ENCODE peak calls at places on chromosomes 6 and 20, in nine cellular contexts. One of them, this sample, is unnamed.

GRCh38 chr6:156776470-156776840 is 723 bp upstream of the ARID1B start:
- DNase-seq in adrenal gland: no peak
- DNase-seq in MM.1S: no peak
- DNase-seq in fibroblast of lung: peak; percentile 36
- DNase-seq in fibroblast of pulmonary artery: peak; percentile 58
- DNase-seq in hepatocyte: peak; percentile 37
- DNase-seq in K562: no peak
- DNase-seq in psoas muscle: no peak
- DNase-seq in CD8-positive, alpha-beta T cell: no peak
- DNase-seq in this sample: no peak

GRCh38 chr6:24489470-24489869 is at the start of gene GPLD1:
- DNase-seq in fibroblast of pulmonary artery: no peak
- DNase-seq in fibroblast of lung: no peak
- DNase-seq in psoas muscle: no peak
- DNase-seq in hepatocyte: no peak
- DNase-seq in MM.1S: no peak
- DNase-seq in adrenal gland: no peak
- DNase-seq in CD8-positive, alpha-beta T cell: no peak
- DNase-seq in K562: no peak
- DNase-seq in this sample: no peak

GRCh38 chr6:2884817-2885216 is 18.3 kb downstream of the SERPINB9 start:
- DNase-seq in psoas muscle: no peak
- DNase-seq in MM.1S: no peak
- DNase-seq in fibroblast of lung: no peak
- DNase-seq in CD8-positive, alpha-beta T cell: no peak
- DNase-seq in hepatocyte: no peak
- DNase-seq in adrenal gland: no peak
- DNase-seq in K562: no peak
- DNase-seq in fibroblast of pulmonary artery: no peak
- DNase-seq in this sample: no peak

GRCh38 chr6:118705799-118706481 is 54.5 kb upstream of the CEP85L start:
- DNase-seq in fibroblast of pulmonary artery: peak; percentile 77
- DNase-seq in fibroblast of lung: peak; percentile 92
- DNase-seq in K562: peak; percentile 46
- DNase-seq in hepatocyte: no peak
- DNase-seq in CD8-positive, alpha-beta T cell: no peak
- DNase-seq in psoas muscle: peak; percentile 43
- DNase-seq in adrenal gland: no peak
- DNase-seq in MM.1S: peak; percentile 65
- DNase-seq in this sample: no peak

GRCh38 chr6:155444120-155444917 is 11.3 kb downstream of the NOX3 start:
- DNase-seq in psoas muscle: no peak
- DNase-seq in fibroblast of pulmonary artery: peak; percentile 32
- DNase-seq in adrenal gland: no peak
- DNase-seq in hepatocyte: no peak
- DNase-seq in MM.1S: no peak
- DNase-seq in fibroblast of lung: peak; percentile 74
- DNase-seq in K562: no peak
- DNase-seq in CD8-positive, alpha-beta T cell: no peak
- DNase-seq in this sample: no peak

GRCh38 chr6:7909323-7910276 is 988 bp downstream of the TXNDC5 start:
- DNase-seq in fibroblast of lung: peak; percentile 48
- DNase-seq in K562: peak; percentile 83
- DNase-seq in adrenal gland: peak; percentile 69
- DNase-seq in CD8-positive, alpha-beta T cell: no peak
- DNase-seq in fibroblast of pulmonary artery: peak; percentile 42
- DNase-seq in hepatocyte: peak; percentile 79
- DNase-seq in MM.1S: peak; percentile 36
- DNase-seq in psoas muscle: peak; percentile 78
- DNase-seq in this sample: no peak

GRCh38 chr6:148842631-148843030 is 95.8 kb downstream of the UST start:
- DNase-seq in MM.1S: no peak
- DNase-seq in CD8-positive, alpha-beta T cell: no peak
- DNase-seq in adrenal gland: no peak
- DNase-seq in psoas muscle: no peak
- DNase-seq in fibroblast of pulmonary artery: no peak
- DNase-seq in fibroblast of lung: no peak
- DNase-seq in K562: no peak
- DNase-seq in hepatocyte: no peak
- DNase-seq in this sample: no peak

GRCh38 chr6:1004885-1005635 is 306.8 kb upstream of the FOXQ1 start:
- DNase-seq in CD8-positive, alpha-beta T cell: no peak
- DNase-seq in MM.1S: no peak
- DNase-seq in fibroblast of lung: no peak
- DNase-seq in adrenal gland: no peak
- DNase-seq in hepatocyte: no peak
- DNase-seq in fibroblast of pulmonary artery: no peak
- DNase-seq in psoas muscle: no peak
- DNase-seq in K562: no peak
- DNase-seq in this sample: no peak

GRCh38 chr20:53574819-53575218 is 18.8 kb downstream of the ZNF217 start:
- DNase-seq in psoas muscle: no peak
- DNase-seq in fibroblast of pulmonary artery: no peak
- DNase-seq in MM.1S: no peak
- DNase-seq in K562: no peak
- DNase-seq in CD8-positive, alpha-beta T cell: no peak
- DNase-seq in hepatocyte: no peak
- DNase-seq in adrenal gland: no peak
- DNase-seq in fibroblast of lung: no peak
- DNase-seq in this sample: no peak

GRCh38 chr20:57944988-57945387 is 235.2 kb upstream of the PMEPA1 start:
- DNase-seq in fibroblast of pulmonary artery: no peak
- DNase-seq in CD8-positive, alpha-beta T cell: no peak
- DNase-seq in adrenal gland: no peak
- DNase-seq in fibroblast of lung: no peak
- DNase-seq in psoas muscle: no peak
- DNase-seq in MM.1S: no peak
- DNase-seq in hepatocyte: no peak
- DNase-seq in K562: no peak
- DNase-seq in this sample: no peak

GRCh38 chr6:9921366-9921765 is 493.5 kb downstream of the TFAP2A start:
- DNase-seq in adrenal gland: no peak
- DNase-seq in MM.1S: no peak
- DNase-seq in fibroblast of lung: no peak
- DNase-seq in fibroblast of pulmonary artery: no peak
- DNase-seq in CD8-positive, alpha-beta T cell: no peak
- DNase-seq in hepatocyte: no peak
- DNase-seq in psoas muscle: no peak
- DNase-seq in K562: no peak
- DNase-seq in this sample: no peak

GRCh38 chr6:156691018-156691417 is 86.2 kb upstream of the ARID1B start:
- DNase-seq in hepatocyte: no peak
- DNase-seq in K562: no peak
- DNase-seq in fibroblast of lung: no peak
- DNase-seq in adrenal gland: no peak
- DNase-seq in CD8-positive, alpha-beta T cell: no peak
- DNase-seq in fibroblast of pulmonary artery: no peak
- DNase-seq in psoas muscle: no peak
- DNase-seq in MM.1S: no peak
- DNase-seq in this sample: no peak

GRCh38 chr6:111358454-111358853 is 124.6 kb downstream of the REV3L start:
- DNase-seq in adrenal gland: no peak
- DNase-seq in K562: no peak
- DNase-seq in fibroblast of lung: peak; percentile 49
- DNase-seq in CD8-positive, alpha-beta T cell: no peak
- DNase-seq in MM.1S: no peak
- DNase-seq in fibroblast of pulmonary artery: no peak
- DNase-seq in hepatocyte: no peak
- DNase-seq in psoas muscle: no peak
- DNase-seq in this sample: no peak

GRCh38 chr6:148347076-148348054 is 4.7 kb downstream of the SASH1 start:
- DNase-seq in fibroblast of lung: no peak
- DNase-seq in adrenal gland: no peak
- DNase-seq in MM.1S: no peak
- DNase-seq in CD8-positive, alpha-beta T cell: no peak
- DNase-seq in K562: no peak
- DNase-seq in psoas muscle: no peak
- DNase-seq in fibroblast of pulmonary artery: no peak
- DNase-seq in hepatocyte: no peak
- DNase-seq in this sample: no peak

GRCh38 chr6:16163066-16163465 is 34.2 kb downstream of the MYLIP start:
- DNase-seq in MM.1S: no peak
- DNase-seq in adrenal gland: no peak
- DNase-seq in hepatocyte: no peak
- DNase-seq in fibroblast of pulmonary artery: no peak
- DNase-seq in CD8-positive, alpha-beta T cell: no peak
- DNase-seq in K562: no peak
- DNase-seq in fibroblast of lung: no peak
- DNase-seq in psoas muscle: no peak
- DNase-seq in this sample: no peak

DNA sequence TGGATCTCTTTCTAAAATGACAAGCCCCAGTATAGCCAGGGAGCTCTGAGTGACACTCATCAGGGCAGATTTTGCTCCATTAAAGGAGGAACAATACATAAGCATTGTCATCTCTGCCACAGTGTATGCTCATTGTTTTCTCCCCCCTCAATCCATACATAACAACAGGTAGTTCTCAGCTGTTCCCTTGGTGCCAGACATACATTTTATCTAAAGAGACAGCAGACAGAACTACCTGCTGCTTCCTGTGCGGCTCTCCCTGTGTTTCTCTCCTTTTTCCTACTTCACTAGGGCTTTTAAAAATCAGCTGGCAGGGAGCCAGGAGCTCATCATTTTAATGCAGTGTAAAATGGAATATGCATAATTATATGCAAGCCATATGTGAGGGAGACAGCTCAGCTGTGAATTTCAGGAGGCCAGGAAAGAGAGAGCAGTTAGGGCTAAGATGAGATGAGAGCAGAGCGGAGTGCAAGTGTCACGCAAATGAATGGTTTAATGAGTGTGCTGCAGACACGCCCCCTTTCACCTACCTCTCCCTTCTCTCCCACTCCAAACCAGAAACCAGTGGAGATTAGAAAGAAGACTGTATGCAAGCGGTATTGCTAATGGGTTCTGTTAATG is 96.0 kb downstream of the SOBP start:
- DNase-seq in psoas muscle: no peak
- DNase-seq in adrenal gland: no peak
- DNase-seq in fibroblast of lung: no peak
- DNase-seq in hepatocyte: no peak
- DNase-seq in CD8-positive, alpha-beta T cell: no peak
- DNase-seq in K562: no peak
- DNase-seq in fibroblast of pulmonary artery: no peak
- DNase-seq in MM.1S: no peak
- DNase-seq in this sample: no peak
- H3K4me3 ChIP-seq in psoas muscle: no peak overlapping the region
- H3K4me3 ChIP-seq in adrenal gland: no peak overlapping the region
- H3K4me3 ChIP-seq in fibroblast of lung: no peak overlapping the region
- H3K4me3 ChIP-seq in hepatocyte: no peak overlapping the region
- H3K4me3 ChIP-seq in CD8-positive, alpha-beta T cell: no peak overlapping the region
- H3K4me3 ChIP-seq in K562: no peak overlapping the region
- H3K4me3 ChIP-seq in fibroblast of pulmonary artery: no peak overlapping the region
- H3K4me3 ChIP-seq in MM.1S: no peak overlapping the region
- H3K4me3 ChIP-seq in this sample: no peak overlapping the region

GRCh38 chr6:149936743-149937142 is 5.1 kb upstream of the ULBP2 start:
- DNase-seq in psoas muscle: no peak
- DNase-seq in K562: no peak
- DNase-seq in adrenal gland: no peak
- DNase-seq in MM.1S: no peak
- DNase-seq in fibroblast of lung: no peak
- DNase-seq in hepatocyte: no peak
- DNase-seq in CD8-positive, alpha-beta T cell: no peak
- DNase-seq in fibroblast of pulmonary artery: no peak
- DNase-seq in this sample: no peak
- H3K4me3 ChIP-seq in psoas muscle: no peak overlapping the region
- H3K4me3 ChIP-seq in K562: no peak overlapping the region
- H3K4me3 ChIP-seq in adrenal gland: no peak overlapping the region
- H3K4me3 ChIP-seq in MM.1S: no peak overlapping the region
- H3K4me3 ChIP-seq in fibroblast of lung: no peak overlapping the region
- H3K4me3 ChIP-seq in hepatocyte: no peak overlapping the region
- H3K4me3 ChIP-seq in CD8-positive, alpha-beta T cell: no peak overlapping the region
- H3K4me3 ChIP-seq in fibroblast of pulmonary artery: no peak overlapping the region
- H3K4me3 ChIP-seq in this sample: no peak overlapping the region

DNA sequence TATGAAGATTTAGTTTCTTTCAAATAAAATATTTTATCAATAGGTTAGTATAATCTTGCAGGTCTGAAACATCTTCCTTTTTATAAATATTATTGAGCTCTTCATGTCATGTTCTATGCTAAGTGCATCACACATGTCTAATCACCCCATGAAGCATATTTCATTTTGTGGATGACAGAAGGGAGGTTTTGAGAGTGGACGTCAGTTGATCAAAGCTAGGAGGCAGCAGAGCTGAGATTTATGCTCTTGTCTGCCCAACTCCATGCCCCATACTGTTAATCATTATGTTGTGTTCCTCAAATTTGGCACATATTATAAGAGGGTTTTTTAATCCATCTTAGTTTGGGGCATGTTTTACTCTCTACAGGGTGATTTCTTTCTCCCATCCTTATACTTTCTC is 22.7 kb downstream of the DSE start:
- DNase-seq in hepatocyte: no peak
- DNase-seq in MM.1S: no peak
- DNase-seq in adrenal gland: no peak
- DNase-seq in fibroblast of pulmonary artery: no peak
- DNase-seq in K562: no peak
- DNase-seq in psoas muscle: no peak
- DNase-seq in fibroblast of lung: no peak
- DNase-seq in CD8-positive, alpha-beta T cell: no peak
- DNase-seq in this sample: no peak
- H3K4me3 ChIP-seq in hepatocyte: no peak overlapping the region
- H3K4me3 ChIP-seq in MM.1S: no peak overlapping the region
- H3K4me3 ChIP-seq in adrenal gland: no peak overlapping the region
- H3K4me3 ChIP-seq in fibroblast of pulmonary artery: no peak overlapping the region
- H3K4me3 ChIP-seq in K562: no peak overlapping the region
- H3K4me3 ChIP-seq in psoas muscle: no peak overlapping the region
- H3K4me3 ChIP-seq in fibroblast of lung: no peak overlapping the region
- H3K4me3 ChIP-seq in CD8-positive, alpha-beta T cell: no peak overlapping the region
- H3K4me3 ChIP-seq in this sample: no peak overlapping the region

GRCh38 chr20:22582386-22582959 is 1.9 kb downstream of the FOXA2 start:
- DNase-seq in fibroblast of lung: no peak
- DNase-seq in adrenal gland: no peak
- DNase-seq in MM.1S: no peak
- DNase-seq in psoas muscle: no peak
- DNase-seq in K562: no peak
- DNase-seq in fibroblast of pulmonary artery: no peak
- DNase-seq in hepatocyte: no peak
- DNase-seq in CD8-positive, alpha-beta T cell: no peak
- DNase-seq in this sample: no peak

GRCh38 chr20:22581437-22582385 is 2.7 kb downstream of the FOXA2 start:
- DNase-seq in psoas muscle: no peak
- DNase-seq in hepatocyte: no peak
- DNase-seq in fibroblast of lung: no peak
- DNase-seq in CD8-positive, alpha-beta T cell: no peak
- DNase-seq in adrenal gland: no peak
- DNase-seq in fibroblast of pulmonary artery: no peak
- DNase-seq in MM.1S: no peak
- DNase-seq in K562: no peak
- DNase-seq in this sample: no peak

GRCh38 chr20:22584630-22584921 is 204 bp upstream of the FOXA2 start:
- DNase-seq in psoas muscle: no peak
- DNase-seq in K562: peak; percentile 38
- DNase-seq in MM.1S: no peak
- DNase-seq in hepatocyte: peak; percentile 84
- DNase-seq in fibroblast of pulmonary artery: no peak
- DNase-seq in adrenal gland: no peak
- DNase-seq in fibroblast of lung: no peak
- DNase-seq in CD8-positive, alpha-beta T cell: no peak
- DNase-seq in this sample: no peak

GRCh38 chr20:22583773-22584629 is at the start of gene FOXA2:
- DNase-seq in fibroblast of lung: no peak
- DNase-seq in adrenal gland: no peak
- DNase-seq in MM.1S: no peak
- DNase-seq in psoas muscle: no peak
- DNase-seq in fibroblast of pulmonary artery: no peak
- DNase-seq in CD8-positive, alpha-beta T cell: no peak
- DNase-seq in hepatocyte: peak; percentile 87
- DNase-seq in K562: peak; percentile 48
- DNase-seq in this sample: no peak

GRCh38 chr20:22582960-22583772 is 1.2 kb downstream of the FOXA2 start:
- DNase-seq in MM.1S: no peak
- DNase-seq in CD8-positive, alpha-beta T cell: no peak
- DNase-seq in K562: no peak
- DNase-seq in psoas muscle: no peak
- DNase-seq in fibroblast of lung: no peak
- DNase-seq in hepatocyte: peak; percentile 62
- DNase-seq in adrenal gland: no peak
- DNase-seq in fibroblast of pulmonary artery: no peak
- DNase-seq in this sample: no peak
- H3K4me3 ChIP-seq in MM.1S: no peak overlapping the region
- H3K4me3 ChIP-seq in CD8-positive, alpha-beta T cell: no peak overlapping the region
- H3K4me3 ChIP-seq in K562: peak overlapping the region; percentile 33
- H3K4me3 ChIP-seq in psoas muscle: peak overlapping the region; percentile 49
- H3K4me3 ChIP-seq in fibroblast of lung: no peak overlapping the region
- H3K4me3 ChIP-seq in hepatocyte: peak overlapping the region; percentile 54
- H3K4me3 ChIP-seq in adrenal gland: no peak overlapping the region
- H3K4me3 ChIP-seq in fibroblast of pulmonary artery: no peak overlapping the region
- H3K4me3 ChIP-seq in this sample: peak overlapping the region; percentile 18